ENCODE peak calls at places on chromosomes 12 and 14, in four cellular contexts. H is lower lobe of right lung, Q is IMR-90, D is GM23338. A is an unnamed sample.

GRCh38 chr14:103194256-103195045 is 71.2 kb downstream of the TNFAIP2 start:
- DNase-seq in D (no peak), Q (peak; percentile 66), H (no peak), A (no peak)

GRCh38 chr12:31035944-31036665 is 37.6 kb upstream of the DDX11 start:
- DNase-seq in Q (peak; percentile 18), D (no peak), H (no peak), A (no peak)

GRCh38 chr14:95774265-95775160 is 60.6 kb upstream of the TCL1A start:
- DNase-seq in D (peak; percentile 86), H (no peak), Q (peak; percentile 44), A (peak; percentile 18)

GRCh38 chr14:101917413-101918124 is 46.8 kb upstream of the DYNC1H1 start:
- DNase-seq in H (no peak), Q (no peak), D (peak; percentile 34), A (no peak)

GRCh38 chr14:75725481-75725880 is 64.4 kb downstream of the TTLL5 start:
- DNase-seq in D (no peak), Q (peak; percentile 30), H (no peak), A (no peak)

GRCh38 chr14:69999246-69999645 is 120.0 kb downstream of the SMOC1 start:
- DNase-seq in H (no peak), Q (peak; percentile 100), D (no peak), A (no peak)

GRCh38 chr12:26940820-26941219 is 2.5 kb downstream of the FGFR1OP2 start:
- DNase-seq in Q (peak; percentile 15), D (no peak), H (no peak), A (no peak)

GRCh38 chr14:93332853-93333630 is at the start of gene BTBD7:
- DNase-seq in H (peak; percentile 97), Q (peak; percentile 92), D (peak; percentile 97), A (peak; percentile 68)

GRCh38 chr14:106185837-106186233 is 659.5 kb downstream of the TMEM121 start:
- DNase-seq in D (no peak), Q (no peak), H (no peak), A (no peak)

GRCh38 chr14:55438066-55438683 is 2.2 kb downstream of the TBPL2 start:
- DNase-seq in D (peak; percentile 80), H (no peak), Q (peak; percentile 73), A (no peak)

GRCh38 chr14:70713096-70713875 is 71.6 kb downstream of the TTC9 start:
- DNase-seq in D (peak; percentile 44), Q (no peak), H (no peak), A (no peak)

GRCh38 chr12:51028811-51029146 is 2.6 kb upstream of the SLC11A2 start:
- DNase-seq in Q (no peak), H (no peak), D (no peak), A (no peak)

GRCh38 chr12:101243616-101244015 is 33.6 kb upstream of the SLC5A8 start:
- DNase-seq in H (no peak), Q (no peak), D (no peak), A (no peak)

GRCh38 chr14:55892906-55893305 is 225.3 kb upstream of the PELI2 start:
- DNase-seq in Q (no peak), D (no peak), H (no peak), A (no peak)

GRCh38 chr12:79055926-79056674 is 191.5 kb downstream of the SYT1 start:
- DNase-seq in Q (peak; percentile 92), H (no peak), D (no peak), A (no peak)

GRCh38 chr14:85536835-85537195 is 6.9 kb downstream of the FLRT2 start:
- DNase-seq in Q (peak; percentile 53), H (no peak), D (no peak), A (no peak)

GRCh38 chr12:58487280-58488141 is 432.8 kb downstream of the LRIG3 start:
- DNase-seq in H (no peak), D (no peak), Q (peak; percentile 53), A (no peak)

GRCh38 chr14:68526420-68527105 is 266.3 kb downstream of the ZFP36L1 start:
- DNase-seq in D (no peak), H (peak; percentile 81), Q (no peak), A (no peak)

GRCh38 chr12:64077922-64078321 is 144.2 kb downstream of the KICS2 start:
- DNase-seq in Q (no peak), H (no peak), D (peak; percentile 42), A (no peak)

GRCh38 chr14:22544881-22545420 is 44.1 kb downstream of the DAD1 start:
- DNase-seq in Q (no peak), D (no peak), H (no peak), A (no peak)

GRCh38 chr14:38053684-38054083 is 154.0 kb upstream of the SSTR1 start:
- DNase-seq in H (no peak), D (no peak), Q (no peak), A (no peak)

GRCh38 chr12:31007153-31007495 is 66.5 kb upstream of the DDX11 start:
- DNase-seq in D (no peak), H (peak; percentile 9), Q (no peak), A (no peak)

GRCh38 chr14:68502196-68502595 is 290.7 kb downstream of the ZFP36L1 start:
- DNase-seq in H (no peak), D (no peak), Q (no peak), A (no peak)

GRCh38 chr12:56719056-56719455 is 6.0 kb downstream of the NACA start:
- DNase-seq in Q (no peak), H (no peak), D (no peak), A (no peak)
- H3K4me3 ChIP-seq in Q (no peak overlapping the region), H (no peak overlapping the region), D (no peak overlapping the region), A (no peak overlapping the region)

DNA sequence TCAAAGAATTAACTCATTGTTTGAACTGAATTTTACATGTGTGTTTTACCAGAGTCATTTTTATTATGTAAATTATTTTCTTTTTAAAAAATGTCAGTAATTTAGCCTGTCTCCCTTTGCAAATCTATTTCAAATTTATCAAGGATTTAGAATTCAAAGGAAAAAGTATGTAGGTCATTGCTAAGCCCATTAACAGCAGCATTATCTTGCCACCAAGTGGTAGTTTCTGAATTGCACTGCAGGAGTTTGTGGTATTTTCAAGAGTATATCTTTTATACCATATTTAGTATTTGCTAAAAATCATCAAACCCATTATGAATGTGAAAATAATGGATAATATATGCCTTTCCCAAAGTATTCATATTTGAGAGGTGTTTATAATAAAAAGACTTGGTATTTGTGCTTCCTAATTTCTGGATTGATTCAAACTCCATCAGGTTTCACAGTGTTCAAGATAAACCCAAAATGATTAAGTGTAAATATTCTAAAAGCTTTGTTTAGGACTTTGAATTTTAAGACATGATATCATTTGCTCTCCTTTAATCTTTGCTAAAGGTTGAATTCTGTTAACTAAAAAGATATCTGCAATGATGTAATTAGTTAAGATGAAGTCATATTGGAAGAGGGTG is 711.4 kb downstream of the FSCB start:
- DNase-seq in Q (peak; percentile 0), D (peak; percentile 47), H (no peak), A (no peak)
- TF ChIP-seq CTCF in Q (peak; percentile 15), D (peak; percentile 63), H (no peak), A (no peak)

DNA sequence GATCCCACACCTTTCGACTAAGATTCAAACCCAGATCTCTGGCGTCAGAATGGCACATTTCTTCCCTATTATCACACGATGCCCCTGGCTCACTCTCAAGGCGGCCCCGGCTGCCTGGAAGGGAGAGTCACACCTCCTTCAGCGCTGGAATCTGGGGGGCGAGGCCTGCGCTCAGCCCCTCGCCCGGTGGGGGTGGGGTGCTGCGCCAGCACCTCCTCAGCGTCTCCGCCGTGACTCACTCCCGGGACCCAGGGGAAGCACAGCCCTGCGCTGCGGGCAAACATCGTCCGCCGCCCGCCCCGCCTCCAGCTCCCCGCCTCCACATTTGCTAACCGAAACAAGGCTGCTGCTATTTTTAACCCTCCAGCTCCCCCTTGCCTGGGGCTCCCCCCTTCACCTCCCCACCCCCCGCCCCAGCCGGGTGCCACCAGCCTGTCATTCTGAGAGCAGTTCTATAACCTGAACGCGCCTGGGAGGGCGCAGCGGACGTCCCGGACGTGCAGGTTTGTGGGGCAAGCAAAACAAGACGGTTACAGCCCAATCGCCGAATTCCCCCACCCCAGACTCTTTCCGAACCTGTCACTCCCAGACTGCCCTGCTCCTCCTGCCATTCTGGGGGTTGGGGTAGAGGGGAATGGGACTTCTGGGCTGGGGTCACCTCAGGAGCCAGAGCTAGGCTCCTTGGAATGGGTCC is 6.8 kb downstream of the HDAC7 start:
- DNase-seq in Q (peak; percentile 83), D (peak; percentile 95), H (peak; percentile 92), A (peak; percentile 88)
- H3K4me3 ChIP-seq in Q (peak overlapping the region; percentile 23), D (peak overlapping the region; percentile 62), H (peak overlapping the region; percentile 50), A (peak overlapping the region; percentile 46)

DNA sequence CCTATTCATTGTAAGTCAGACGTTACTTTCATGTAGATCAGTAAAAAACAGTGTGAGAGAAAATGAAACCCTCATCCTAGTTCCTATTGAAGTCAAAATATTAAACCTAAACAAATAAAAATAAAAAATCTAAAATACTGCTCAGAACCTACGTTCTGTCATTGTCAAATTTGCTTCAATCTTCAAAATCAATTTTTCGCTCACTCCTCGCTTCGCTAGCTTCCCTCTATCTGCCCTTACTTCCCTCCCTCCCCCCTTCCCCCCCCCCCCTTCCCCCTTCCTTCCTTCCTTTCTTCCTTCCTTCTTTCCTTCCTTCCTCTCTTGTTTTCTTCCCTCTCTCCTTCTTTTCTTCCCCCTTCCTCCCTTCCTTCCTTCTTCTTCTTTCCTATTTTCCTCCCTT is 310.9 kb upstream of the PDE3A start:
- DNase-seq in D (no peak), H (no peak), Q (no peak), A (no peak)
- TF ChIP-seq CTCF in D (no peak), H (no peak), Q (no peak), A (no peak)

GRCh38 chr12:92703777-92704176 is 988 bp downstream of the PLEKHG7 start:
- DNase-seq in Q (no peak), H (no peak), D (peak; percentile 18), A (no peak)
- H3K4me3 ChIP-seq in Q (no peak overlapping the region), H (no peak overlapping the region), D (no peak overlapping the region), A (peak overlapping the region; percentile 71)

A was measured in GM12864.